ENCODE peak calls at places on chromosome 22, in five cellular contexts. X, K, L, C and N are unnamed samples.

GRCh38 chr22:19067696-19068348 is 54.4 kb downstream of the DGCR2 start:
- DNase-seq in X (no peak), L (no peak), C (no peak), K (no peak), N (no peak)

GRCh38 chr22:22418163-22418549 is 90.4 kb downstream of the ZNF280B start:
- DNase-seq in L (no peak), K (no peak), X (no peak), C (no peak), N (no peak)

GRCh38 chr22:20624161-20624616 is 116.8 kb downstream of the MED15 start:
- DNase-seq in X (no peak), C (no peak), L (peak; percentile 85), K (peak; percentile 31), N (no peak)

GRCh38 chr22:42522546-42522945 is 3.0 kb upstream of the RRP7A start:
- DNase-seq in L (no peak), K (no peak), C (no peak), X (no peak), N (no peak)

GRCh38 chr22:19086944-19087343 is 35.3 kb downstream of the DGCR2 start:
- DNase-seq in L (no peak), X (peak; percentile 41), C (no peak), K (peak; percentile 69), N (no peak)

GRCh38 chr22:20567371-20567847 is 60.0 kb downstream of the MED15 start:
- DNase-seq in K (peak; percentile 66), L (no peak), C (no peak), X (no peak), N (no peak)

GRCh38 chr22:23773247-23774113 is 831 bp downstream of the MMP11 start:
- DNase-seq in L (no peak), C (no peak), K (no peak), X (no peak), N (no peak)

GRCh38 chr22:17563936-17564391 is 666 bp downstream of the SLC25A18 start:
- DNase-seq in C (no peak), L (no peak), K (peak; percentile 27), X (no peak), N (no peak)

GRCh38 chr22:39254789-39255298 is 10.1 kb upstream of the PDGFB start:
- DNase-seq in L (peak; percentile 41), C (no peak), X (peak; percentile 24), K (peak; percentile 79), N (no peak)

GRCh38 chr22:42957958-42958357 is 57.0 kb downstream of the PACSIN2 start:
- DNase-seq in X (no peak), K (no peak), L (no peak), C (no peak), N (no peak)

GRCh38 chr22:23709107-23709506 is 18.3 kb downstream of the RGL4 start:
- DNase-seq in L (no peak), C (no peak), X (no peak), K (peak; percentile 59), N (no peak)

GRCh38 chr22:25853902-25854301 is 111.9 kb downstream of the MYO18B start:
- DNase-seq in C (peak; percentile 3), L (no peak), X (peak; percentile 7), K (no peak), N (peak; percentile 48)

GRCh38 chr22:36397081-36397766 is 9.5 kb upstream of the MYH9 start:
- DNase-seq in K (peak; percentile 72), L (no peak), C (peak; percentile 47), X (no peak), N (no peak)

GRCh38 chr22:46825145-46825544 is 62.7 kb downstream of the TBC1D22A start:
- DNase-seq in K (no peak), L (no peak), C (no peak), X (no peak), N (peak; percentile 3)

GRCh38 chr22:46826438-46826837 is 64.0 kb downstream of the TBC1D22A start:
- DNase-seq in L (no peak), K (no peak), C (no peak), X (no peak), N (peak; percentile 2)

GRCh38 chr22:46828323-46829139 is 66.1 kb downstream of the TBC1D22A start:
- DNase-seq in K (no peak), L (no peak), C (no peak), X (no peak), N (peak; percentile 3)

GRCh38 chr22:46827781-46828180 is 65.3 kb downstream of the TBC1D22A start:
- DNase-seq in K (no peak), L (no peak), C (no peak), X (no peak), N (peak; percentile 9)

DNA sequence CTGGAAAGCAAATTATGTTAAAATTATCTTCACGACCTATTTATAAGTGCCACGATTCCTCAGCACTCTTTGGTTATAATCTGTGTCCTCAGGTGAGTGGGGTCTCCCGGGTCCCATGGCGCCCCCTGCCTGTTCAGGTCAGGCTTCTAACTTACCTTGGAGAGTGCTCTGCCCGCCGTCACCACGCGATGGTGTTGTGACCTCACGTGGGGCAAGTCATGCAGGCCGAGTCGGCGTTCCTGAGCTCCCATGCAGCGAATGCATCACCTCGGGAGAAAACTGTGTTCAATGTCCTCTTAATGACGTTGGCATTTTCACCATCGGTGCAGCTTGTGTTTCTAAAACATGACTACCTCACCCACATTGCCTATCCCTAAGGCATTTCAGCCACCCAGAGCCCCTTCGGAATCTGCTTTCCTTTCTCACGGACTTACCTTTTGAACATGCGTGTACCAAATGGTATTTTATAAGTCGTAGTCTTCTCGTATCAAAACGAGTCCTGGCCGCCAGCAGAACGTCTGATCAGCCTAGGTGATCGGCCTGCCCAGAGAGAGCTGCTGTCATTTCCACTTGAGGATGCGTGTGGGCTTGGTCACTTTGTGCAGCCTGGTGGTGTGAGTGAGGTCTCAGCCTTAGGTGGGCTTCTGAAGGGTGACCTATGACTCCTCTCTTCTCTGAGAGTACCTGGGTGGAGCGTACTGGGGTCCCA is 64.8 kb downstream of the TBC1D22A start:
- DNase-seq in X (no peak), C (no peak), L (no peak), K (no peak), N (peak; percentile 15)
- TF ChIP-seq RCOR1 in X (no peak), C (no peak), L (no peak), K (no peak), N (no peak)

DNA sequence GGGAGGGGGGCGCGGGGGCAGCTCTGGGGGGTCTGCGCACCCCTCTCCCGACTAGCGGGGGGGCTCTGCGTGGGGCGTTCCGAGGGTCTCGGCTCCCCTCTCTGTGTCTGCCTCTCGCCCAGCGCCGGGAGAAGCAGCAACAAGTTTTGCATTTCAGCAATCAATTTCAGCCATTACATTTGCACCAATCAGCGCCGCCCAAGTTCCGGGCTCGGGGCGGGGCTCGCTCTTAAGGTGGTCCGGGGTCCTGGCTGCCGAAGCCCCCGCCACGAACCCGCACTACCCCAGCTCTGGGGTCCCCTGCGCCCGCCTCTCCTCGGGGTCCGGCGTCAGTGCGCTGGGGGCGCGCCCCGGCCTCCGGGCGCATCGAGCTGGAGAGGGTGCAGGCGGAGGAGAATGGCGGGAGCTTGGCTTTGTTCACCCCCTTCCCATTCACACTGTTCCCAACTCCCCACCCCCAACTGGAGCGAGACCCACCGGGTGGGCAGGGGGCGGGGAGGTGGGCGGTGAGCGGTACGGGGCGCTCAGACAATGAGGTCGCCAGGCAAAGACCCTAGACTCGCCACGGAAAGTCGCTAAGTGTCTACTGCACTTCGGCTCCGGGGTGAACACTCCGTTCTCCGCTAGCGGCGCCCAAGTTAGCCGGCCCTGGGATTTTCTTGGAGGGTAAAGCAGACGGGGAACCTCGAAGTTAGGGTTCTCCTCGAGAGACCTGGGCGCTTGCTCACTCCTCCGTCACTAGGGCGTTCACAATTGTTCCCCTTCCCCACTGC is at the start of gene MN1:
- DNase-seq in X (no peak), C (peak; percentile 65), K (peak; percentile 35), L (no peak), N (peak; percentile 89)
- TF ChIP-seq RCOR1 in X (no peak), C (no peak), K (no peak), L (no peak), N (no peak)

GRCh38 chr22:29710922-29711593 is 8.7 kb upstream of the CABP7 start:
- DNase-seq in X (no peak), K (no peak), C (no peak), L (no peak), N (peak; percentile 92)
- TF ChIP-seq RCOR1 in X (no peak), K (no peak), C (no peak), L (no peak), N (peak; percentile 56)

GRCh38 chr22:37492428-37493344 is 6.5 kb upstream of the MFNG start:
- DNase-seq in K (peak; percentile 59), C (peak; percentile 62), X (peak; percentile 52), L (no peak), N (peak; percentile 69)
- TF ChIP-seq RCOR1 in K (no peak), C (no peak), X (no peak), L (no peak), N (no peak)

DNA sequence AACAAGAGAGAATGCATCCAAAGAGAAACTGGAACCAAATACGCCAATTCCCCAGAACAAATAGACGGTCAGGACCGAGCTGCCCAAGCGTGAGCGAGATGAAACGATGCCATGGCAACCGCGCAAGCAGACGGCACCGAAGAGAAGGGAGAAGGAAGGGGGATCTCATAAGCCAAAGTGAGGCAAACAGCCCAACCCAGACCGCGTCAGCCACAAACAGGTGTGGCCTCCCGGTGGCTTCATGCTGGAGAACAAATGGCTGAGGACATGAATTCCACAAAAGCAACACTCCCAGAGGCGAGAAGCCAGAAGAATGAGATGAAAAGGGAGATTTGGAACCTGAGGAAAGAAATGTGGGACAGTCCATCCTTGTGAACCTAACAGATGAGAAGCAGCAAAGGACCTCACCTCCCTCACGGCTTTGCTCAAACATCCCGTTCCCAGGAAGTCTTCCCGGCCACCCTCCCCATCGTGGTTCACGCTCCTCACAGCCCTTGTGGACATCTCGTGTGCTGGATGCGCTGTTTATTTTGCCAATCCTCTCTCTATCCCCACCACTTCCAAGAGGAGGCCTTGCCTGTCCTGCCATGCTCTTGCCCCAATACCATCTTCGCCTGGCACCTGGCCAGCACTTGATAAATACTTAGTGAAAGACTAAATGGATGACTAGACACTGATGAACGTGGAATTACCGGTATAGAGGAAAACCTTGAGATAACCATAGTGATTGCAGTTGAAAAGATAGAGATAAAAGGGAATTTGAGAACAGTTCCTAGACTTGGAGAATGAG is 89.2 kb upstream of the RTL6 start:
- DNase-seq in L (no peak), K (peak; percentile 11), X (no peak), C (no peak), N (no peak)
- TF ChIP-seq RCOR1 in L (no peak), K (no peak), X (no peak), C (no peak), N (no peak)

GRCh38 chr22:45200862-45201511 is 37.3 kb downstream of the NUP50 start:
- DNase-seq in K (peak; percentile 98), C (no peak), X (no peak), L (no peak), N (peak; percentile 27)
- TF ChIP-seq RCOR1 in K (peak; percentile 81), C (no peak), X (no peak), L (no peak), N (no peak)

DNA sequence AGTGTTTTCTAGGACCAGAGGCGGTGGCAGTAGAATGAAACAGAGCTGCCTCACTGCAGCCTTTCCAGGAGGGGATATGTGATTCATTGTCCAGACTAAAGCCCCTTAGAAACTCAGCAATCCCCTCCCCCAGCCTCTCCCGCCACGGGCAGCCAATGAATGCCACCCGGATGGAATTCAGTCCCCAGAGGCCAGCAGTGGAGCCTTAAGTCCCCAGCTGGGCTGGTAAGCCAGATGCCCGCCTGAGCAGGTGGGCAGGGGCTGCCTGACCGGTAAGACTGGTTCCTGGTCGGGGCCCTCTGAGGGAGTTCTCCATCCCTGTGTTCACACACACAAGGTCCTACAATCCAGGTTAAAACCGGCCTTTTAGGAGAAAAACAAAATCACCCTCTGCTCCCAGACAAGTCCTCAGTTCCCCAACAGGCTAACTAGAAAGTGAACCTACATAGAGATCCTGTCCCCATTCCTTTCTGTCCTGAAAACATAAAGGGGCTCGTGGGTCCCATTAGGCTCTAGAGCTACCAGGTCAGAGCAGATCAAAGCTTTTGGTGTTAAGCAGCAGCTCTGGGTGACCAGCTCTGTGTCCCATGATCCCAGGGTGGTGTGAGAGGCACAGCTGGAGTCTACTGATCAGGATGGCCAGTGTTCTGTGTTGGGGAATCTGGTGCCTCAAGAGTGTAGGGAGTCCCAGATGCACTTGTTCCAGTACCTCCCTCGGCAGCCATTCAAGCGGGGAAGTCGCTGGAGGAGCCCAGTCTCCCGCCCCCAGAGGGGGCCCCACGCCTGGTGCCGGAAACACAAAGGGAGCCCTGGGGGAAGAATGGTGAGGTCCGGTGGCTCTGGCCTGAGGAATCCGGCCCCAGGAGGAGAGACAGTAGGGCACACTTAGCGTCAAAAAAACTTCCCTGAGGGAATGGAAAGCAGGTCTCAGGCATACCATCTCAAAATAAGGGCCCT is 2.6 kb downstream of the PATZ1 start:
- DNase-seq in L (no peak), C (no peak), X (peak; percentile 15), K (peak; percentile 26), N (peak; percentile 67)
- TF ChIP-seq RCOR1 in L (no peak), C (no peak), X (no peak), K (no peak), N (no peak)